ENCODE peak calls at places on chromosomes 13 and 19, in four cellular contexts. One of them, this sample, is unnamed.

GRCh38 chr19:18672606-18673337 is 10.7 kb upstream of the CRTC1 start:
- DNase-seq in K562: peak; percentile 29
- DNase-seq in HepG2: no peak
- DNase-seq in SK-N-SH: no peak
- DNase-seq in this sample: no peak

GRCh38 chr13:45575146-45575829 is 40.3 kb downstream of the ERICH6B start:
- DNase-seq in K562: no peak
- DNase-seq in HepG2: no peak
- DNase-seq in SK-N-SH: no peak
- DNase-seq in this sample: no peak

GRCh38 chr13:29952245-29952644 is 101.8 kb upstream of the UBL3 start:
- DNase-seq in K562: no peak
- DNase-seq in HepG2: no peak
- DNase-seq in SK-N-SH: no peak
- DNase-seq in this sample: no peak

GRCh38 chr19:33677745-33678426 is 56.1 kb downstream of the CHST8 start:
- DNase-seq in K562: peak; percentile 6
- DNase-seq in HepG2: no peak
- DNase-seq in SK-N-SH: no peak
- DNase-seq in this sample: no peak

GRCh38 chr19:7792286-7792685 is 29.2 kb downstream of the CLEC4M start:
- DNase-seq in K562: no peak
- DNase-seq in HepG2: no peak
- DNase-seq in SK-N-SH: no peak
- DNase-seq in this sample: no peak

GRCh38 chr19:5246554-5247155 is 94.0 kb downstream of the PTPRS start:
- DNase-seq in K562: no peak
- DNase-seq in HepG2: no peak
- DNase-seq in SK-N-SH: no peak
- DNase-seq in this sample: no peak

GRCh38 chr13:99198630-99199029 is 2.0 kb upstream of the UBAC2 start:
- DNase-seq in K562: no peak
- DNase-seq in HepG2: no peak
- DNase-seq in SK-N-SH: no peak
- DNase-seq in this sample: no peak

GRCh38 chr19:28044477-28044876 is 1168.5 kb downstream of the UQCRFS1 start:
- DNase-seq in K562: no peak
- DNase-seq in HepG2: no peak
- DNase-seq in SK-N-SH: no peak
- DNase-seq in this sample: no peak

GRCh38 chr13:113479179-113479578 is 11.3 kb downstream of the DCUN1D2 start:
- DNase-seq in K562: no peak
- DNase-seq in HepG2: no peak
- DNase-seq in SK-N-SH: no peak
- DNase-seq in this sample: no peak

GRCh38 chr13:114161028-114161556 is 18.0 kb upstream of the CFAP97D2 start:
- DNase-seq in K562: no peak
- DNase-seq in HepG2: no peak
- DNase-seq in SK-N-SH: no peak
- DNase-seq in this sample: no peak

GRCh38 chr19:44891016-44891882 is at the start of gene TOMM40:
- DNase-seq in K562: no peak
- DNase-seq in HepG2: peak; percentile 99
- DNase-seq in SK-N-SH: peak; percentile 97
- DNase-seq in this sample: no peak

GRCh38 chr13:107374038-107374437 is 806.1 kb upstream of the ARGLU1 start:
- DNase-seq in K562: no peak
- DNase-seq in HepG2: no peak
- DNase-seq in SK-N-SH: no peak
- DNase-seq in this sample: no peak

GRCh38 chr13:26017932-26018690 is 33.7 kb downstream of the SHISA2 start:
- DNase-seq in K562: no peak
- DNase-seq in HepG2: no peak
- DNase-seq in SK-N-SH: no peak
- DNase-seq in this sample: no peak

GRCh38 chr13:98173431-98173921 is 3.6 kb downstream of the RNF113B start:
- DNase-seq in K562: no peak
- DNase-seq in HepG2: peak; percentile 95
- DNase-seq in SK-N-SH: no peak
- DNase-seq in this sample: peak; percentile 29

GRCh38 chr19:49145485-49146407 is 9.4 kb downstream of the HRC start:
- DNase-seq in K562: peak; percentile 92
- DNase-seq in HepG2: peak; percentile 48
- DNase-seq in SK-N-SH: peak; percentile 84
- DNase-seq in this sample: peak; percentile 84

GRCh38 chr13:75764251-75764650 is 128.1 kb downstream of the LMO7 start:
- DNase-seq in K562: no peak
- DNase-seq in HepG2: no peak
- DNase-seq in SK-N-SH: no peak
- DNase-seq in this sample: no peak

GRCh38 chr13:64333888-64334287 is 2896.2 kb downstream of the PCDH9 start:
- DNase-seq in K562: no peak
- DNase-seq in HepG2: no peak
- DNase-seq in SK-N-SH: no peak
- DNase-seq in this sample: no peak

GRCh38 chr13:32969516-32969941 is 46.7 kb upstream of the KL start:
- DNase-seq in K562: no peak
- DNase-seq in HepG2: no peak
- DNase-seq in SK-N-SH: no peak
- DNase-seq in this sample: no peak

GRCh38 chr13:99380402-99380801 is 73.2 kb upstream of the GPR183 start:
- DNase-seq in K562: no peak
- DNase-seq in HepG2: no peak
- DNase-seq in SK-N-SH: no peak
- DNase-seq in this sample: no peak

GRCh38 chr19:30152510-30153291 is 210.7 kb downstream of the URI1 start:
- DNase-seq in K562: no peak
- DNase-seq in HepG2: no peak
- DNase-seq in SK-N-SH: peak; percentile 53
- DNase-seq in this sample: no peak

GRCh38 chr19:49396738-49397505 is 8.9 kb downstream of the KASH5 start:
- DNase-seq in K562: no peak
- DNase-seq in HepG2: no peak
- DNase-seq in SK-N-SH: peak; percentile 4
- DNase-seq in this sample: no peak

GRCh38 chr13:78657699-78658629 is 991 bp downstream of the OBI1 start:
- DNase-seq in K562: no peak
- DNase-seq in HepG2: peak; percentile 74
- DNase-seq in SK-N-SH: peak; percentile 22
- DNase-seq in this sample: no peak

GRCh38 chr13:45511310-45512147 is 46.8 kb downstream of the COG3 start:
- DNase-seq in K562: peak; percentile 67
- DNase-seq in HepG2: peak; percentile 72
- DNase-seq in SK-N-SH: peak; percentile 60
- DNase-seq in this sample: peak; percentile 43

GRCh38 chr13:29947839-29948238 is 97.4 kb upstream of the UBL3 start:
- DNase-seq in K562: no peak
- DNase-seq in HepG2: no peak
- DNase-seq in SK-N-SH: no peak
- DNase-seq in this sample: no peak

GRCh38 chr13:46542833-46543232 is 10.1 kb upstream of the LRCH1 start:
- DNase-seq in K562: no peak
- DNase-seq in HepG2: no peak
- DNase-seq in SK-N-SH: no peak
- DNase-seq in this sample: no peak

DNA sequence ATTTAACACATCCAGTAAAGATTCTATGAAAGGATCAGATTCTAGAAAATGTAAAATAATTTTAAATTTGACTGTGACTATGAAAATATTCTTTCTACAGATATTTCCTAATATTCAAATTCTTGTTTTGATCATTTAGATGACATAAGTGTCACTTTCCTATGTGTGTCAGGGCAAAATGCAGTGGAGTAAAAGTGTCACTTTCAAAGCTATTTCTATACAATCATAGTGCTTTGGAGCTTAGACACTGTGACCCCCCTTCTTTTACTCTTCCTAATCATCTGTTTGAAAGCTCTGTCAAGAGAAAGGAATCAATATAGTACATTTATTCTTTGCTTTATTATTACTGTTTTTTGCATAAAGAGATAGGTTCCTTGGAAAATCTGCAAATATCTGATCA is 492.0 kb downstream of the DCT start:
- DNase-seq in K562: no peak
- DNase-seq in HepG2: no peak
- DNase-seq in SK-N-SH: no peak
- DNase-seq in this sample: no peak
- TF ChIP-seq ELF1 in K562: no peak
- TF ChIP-seq ELF1 in HepG2: no peak
- TF ChIP-seq ELF1 in SK-N-SH: no peak
- TF ChIP-seq ELF1 in this sample: no peak

GRCh38 chr13:27124571-27124970 is 47.0 kb downstream of the USP12 start:
- DNase-seq in K562: no peak
- DNase-seq in HepG2: no peak
- DNase-seq in SK-N-SH: no peak
- DNase-seq in this sample: no peak

GRCh38 chr13:27118428-27119054 is 53.1 kb downstream of the USP12 start:
- DNase-seq in K562: no peak
- DNase-seq in HepG2: no peak
- DNase-seq in SK-N-SH: no peak
- DNase-seq in this sample: no peak

GRCh38 chr13:27120011-27120410 is 51.6 kb downstream of the USP12 start:
- DNase-seq in K562: no peak
- DNase-seq in HepG2: no peak
- DNase-seq in SK-N-SH: no peak
- DNase-seq in this sample: no peak

GRCh38 chr13:27120811-27121210 is 50.8 kb downstream of the USP12 start:
- DNase-seq in K562: no peak
- DNase-seq in HepG2: no peak
- DNase-seq in SK-N-SH: no peak
- DNase-seq in this sample: no peak

DNA sequence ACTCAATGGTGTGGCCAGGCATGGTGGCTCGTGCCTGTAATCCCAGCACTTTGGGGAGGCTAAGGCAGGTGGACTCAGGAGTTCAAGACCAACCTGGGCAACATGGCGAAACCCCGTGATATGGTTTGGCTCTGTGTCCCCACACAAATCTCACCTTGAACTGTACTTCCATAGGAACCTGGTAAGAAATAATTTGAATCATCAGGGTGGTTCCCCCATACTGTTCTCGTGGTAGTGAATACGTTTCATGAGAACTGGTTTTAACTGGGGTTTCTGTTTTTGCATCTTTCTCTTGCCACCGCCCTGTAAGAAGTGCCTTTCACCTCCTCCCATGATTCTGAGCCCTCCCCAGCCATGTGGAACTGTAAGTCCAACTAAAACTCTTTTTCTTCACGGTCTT is 49.6 kb downstream of the USP12 start:
- DNase-seq in K562: no peak
- DNase-seq in HepG2: no peak
- DNase-seq in SK-N-SH: no peak
- DNase-seq in this sample: no peak
- H4K20me1 ChIP-seq in K562: no peaks in the 10 kb centered on the region
- H4K20me1 ChIP-seq in HepG2: peaks cover 9% of the 10 kb centered on the region
- H4K20me1 ChIP-seq in SK-N-SH: peaks cover 47% of the 10 kb centered on the region
- H4K20me1 ChIP-seq in this sample: peaks cover 6% of the 10 kb centered on the region

GRCh38 chr13:47945738-47946137 is 55.3 kb downstream of the SUCLA2 start:
- DNase-seq in K562: peak; percentile 2
- DNase-seq in HepG2: peak; percentile 4
- DNase-seq in SK-N-SH: no peak
- DNase-seq in this sample: no peak
- TF ChIP-seq ELF1 in K562: no peak
- TF ChIP-seq ELF1 in HepG2: no peak
- TF ChIP-seq ELF1 in SK-N-SH: no peak
- TF ChIP-seq ELF1 in this sample: no peak

GRCh38 chr19:15402411-15403150 is 16.2 kb downstream of the AKAP8L start:
- DNase-seq in K562: no peak
- DNase-seq in HepG2: no peak
- DNase-seq in SK-N-SH: no peak
- DNase-seq in this sample: no peak
- H4K20me1 ChIP-seq in K562: peaks cover 20% of the 10 kb centered on the region
- H4K20me1 ChIP-seq in HepG2: peaks cover 18% of the 10 kb centered on the region
- H4K20me1 ChIP-seq in SK-N-SH: peaks cover 67% of the 10 kb centered on the region
- H4K20me1 ChIP-seq in this sample: peaks cover 10% of the 10 kb centered on the region

GRCh38 chr13:31859546-31859945 is 120.2 kb downstream of the RXFP2 start:
- DNase-seq in K562: no peak
- DNase-seq in HepG2: no peak
- DNase-seq in SK-N-SH: no peak
- DNase-seq in this sample: no peak
- TF ChIP-seq ELF1 in K562: no peak
- TF ChIP-seq ELF1 in HepG2: no peak
- TF ChIP-seq ELF1 in SK-N-SH: no peak
- TF ChIP-seq ELF1 in this sample: no peak

DNA sequence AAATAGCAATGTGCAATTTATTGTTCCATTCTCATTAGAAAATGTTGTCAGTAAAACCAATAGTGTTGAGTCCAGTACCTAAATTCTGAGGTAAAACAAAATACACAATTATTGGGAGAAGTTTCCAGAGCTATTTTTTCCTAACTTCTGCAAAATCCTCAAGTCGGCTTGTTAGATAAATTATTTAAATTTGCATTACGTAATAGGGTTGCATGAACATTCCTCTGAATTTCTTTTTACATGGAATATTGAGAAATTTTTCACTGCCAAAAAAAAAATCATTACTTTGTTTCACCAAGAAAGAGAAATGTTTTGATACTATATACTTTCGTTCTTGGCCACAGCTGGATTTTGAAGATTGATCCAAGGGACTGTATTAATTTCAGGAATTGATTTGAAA is 1.5 kb downstream of the ZNF507 start:
- DNase-seq in K562: no peak
- DNase-seq in HepG2: no peak
- DNase-seq in SK-N-SH: no peak
- DNase-seq in this sample: no peak
- H4K20me1 ChIP-seq in K562: no peaks in the 10 kb centered on the region
- H4K20me1 ChIP-seq in HepG2: peaks cover 4% of the 10 kb centered on the region
- H4K20me1 ChIP-seq in SK-N-SH: peaks cover 20% of the 10 kb centered on the region
- H4K20me1 ChIP-seq in this sample: no peaks in the 10 kb centered on the region

DNA sequence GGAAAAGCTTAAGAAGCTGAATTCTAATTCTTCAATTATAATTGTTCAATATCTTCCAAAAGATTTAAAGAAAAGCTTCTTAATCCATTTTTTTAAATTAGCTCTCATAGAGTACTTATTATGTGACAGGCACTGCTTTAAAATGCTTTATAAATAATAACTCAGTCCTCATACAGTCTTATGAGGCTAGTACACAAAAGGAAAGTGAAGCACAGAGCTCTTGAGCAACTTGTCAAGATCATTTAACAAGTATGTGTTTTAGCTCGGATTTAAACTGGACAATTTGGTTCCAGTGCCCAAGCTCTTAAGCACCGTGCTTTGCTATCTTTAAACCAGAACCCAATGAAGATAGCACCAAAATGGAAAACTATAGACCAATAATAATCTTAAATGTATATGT is 106.1 kb downstream of the DHRS12 start:
- DNase-seq in K562: no peak
- DNase-seq in HepG2: no peak
- DNase-seq in SK-N-SH: no peak
- DNase-seq in this sample: no peak
- TF ChIP-seq ELF1 in K562: no peak
- TF ChIP-seq ELF1 in HepG2: no peak
- TF ChIP-seq ELF1 in SK-N-SH: no peak
- TF ChIP-seq ELF1 in this sample: no peak

This sample was measured in HCT116.